ENCODE peak calls at places on chromosomes 7 and 10, in four cellular contexts. I is HepG2, P is transverse colon, C is sigmoid colon. G is an unnamed sample.

GRCh38 chr7:115683093-115683492 is 347.5 kb downstream of the TFEC start:
- DNase-seq in I (no peak), P (peak; percentile 30), C (no peak), G (no peak)

GRCh38 chr7:33745934-33746333 is 159.4 kb upstream of the BMPER start:
- DNase-seq in I (no peak), P (no peak), C (no peak), G (no peak)

GRCh38 chr7:155009570-155010157 is 6.7 kb upstream of the PAXIP1 start:
- DNase-seq in I (peak; percentile 18), P (no peak), C (no peak), G (no peak)

GRCh38 chr7:500521-501420 is 18.9 kb downstream of the PDGFA start:
- DNase-seq in I (no peak), P (no peak), C (peak; percentile 61), G (no peak)

GRCh38 chr7:27073066-27073465 is 22.7 kb downstream of the HOXA1 start:
- DNase-seq in I (no peak), P (no peak), C (no peak), G (no peak)

GRCh38 chr10:49550563-49550962 is 11.6 kb upstream of the ERCC6 start:
- DNase-seq in I (no peak), P (no peak), C (no peak), G (no peak)

GRCh38 chr7:159012353-159013069 is 132.2 kb downstream of the VIPR2 start:
- DNase-seq in I (no peak), P (peak; percentile 57), C (peak; percentile 93), G (peak; percentile 93)

GRCh38 chr7:20064974-20065862 is 152.0 kb downstream of the MACC1 start:
- DNase-seq in I (no peak), P (no peak), C (no peak), G (no peak)

GRCh38 chr10:92014620-92015019 is 91.0 kb downstream of the BTAF1 start:
- DNase-seq in I (no peak), P (no peak), C (no peak), G (no peak)

GRCh38 chr7:55150166-55150565 is 131.3 kb downstream of the EGFR start:
- DNase-seq in I (no peak), P (no peak), C (no peak), G (no peak)

GRCh38 chr7:55154096-55154495 is 135.3 kb downstream of the EGFR start:
- DNase-seq in I (no peak), P (no peak), C (no peak), G (no peak)

GRCh38 chr7:55155351-55156117 is 136.7 kb downstream of the EGFR start:
- DNase-seq in I (no peak), P (no peak), C (no peak), G (no peak)

GRCh38 chr7:55150709-55151108 is 131.9 kb downstream of the EGFR start:
- DNase-seq in I (no peak), P (no peak), C (no peak), G (no peak)

GRCh38 chr7:55152490-55152889 is 133.7 kb downstream of the EGFR start:
- DNase-seq in I (no peak), P (no peak), C (no peak), G (no peak)
- TF ChIP-seq POLR2A in I (no peak), P (no peak), C (no peak), G (no peak)

DNA sequence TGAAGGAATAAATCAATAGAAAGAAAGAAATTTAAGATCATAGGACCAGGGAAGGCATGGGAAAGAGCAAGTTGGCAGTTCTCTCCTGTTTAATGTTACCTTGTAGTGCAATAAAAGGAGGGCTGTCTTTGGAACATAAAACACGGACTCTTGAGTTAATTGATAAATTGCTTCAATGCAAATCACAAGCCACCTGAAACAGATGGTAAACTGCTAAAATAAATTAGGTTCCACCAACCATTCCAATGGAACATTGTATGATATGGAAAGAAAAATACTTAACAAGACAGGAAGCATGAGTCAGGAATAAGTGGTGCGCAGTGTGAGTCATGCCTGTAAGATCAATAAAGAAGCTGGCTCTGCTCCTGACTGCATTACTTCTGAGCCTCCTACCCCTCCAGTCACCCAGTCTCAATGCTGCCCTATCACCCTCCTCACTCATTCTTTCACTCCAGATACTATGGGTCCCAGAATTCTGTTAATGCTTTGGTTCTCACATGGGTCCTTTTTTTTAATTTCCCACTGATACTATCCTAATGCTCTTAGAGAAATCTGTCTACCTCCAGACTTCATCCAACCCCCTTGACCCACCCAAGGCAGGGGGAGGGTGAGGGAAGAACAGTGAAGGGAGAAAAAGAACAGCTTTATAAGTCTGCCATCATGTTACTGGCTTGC is 78.9 kb downstream of the LRRC17 start:
- DNase-seq in I (peak; percentile 71), P (peak; percentile 47), C (no peak), G (peak; percentile 64)
- TF ChIP-seq POLR2AphosphoS5 in I (no peak), P (peak; percentile 59), C (peak; percentile 54), G (peak; percentile 78)

DNA sequence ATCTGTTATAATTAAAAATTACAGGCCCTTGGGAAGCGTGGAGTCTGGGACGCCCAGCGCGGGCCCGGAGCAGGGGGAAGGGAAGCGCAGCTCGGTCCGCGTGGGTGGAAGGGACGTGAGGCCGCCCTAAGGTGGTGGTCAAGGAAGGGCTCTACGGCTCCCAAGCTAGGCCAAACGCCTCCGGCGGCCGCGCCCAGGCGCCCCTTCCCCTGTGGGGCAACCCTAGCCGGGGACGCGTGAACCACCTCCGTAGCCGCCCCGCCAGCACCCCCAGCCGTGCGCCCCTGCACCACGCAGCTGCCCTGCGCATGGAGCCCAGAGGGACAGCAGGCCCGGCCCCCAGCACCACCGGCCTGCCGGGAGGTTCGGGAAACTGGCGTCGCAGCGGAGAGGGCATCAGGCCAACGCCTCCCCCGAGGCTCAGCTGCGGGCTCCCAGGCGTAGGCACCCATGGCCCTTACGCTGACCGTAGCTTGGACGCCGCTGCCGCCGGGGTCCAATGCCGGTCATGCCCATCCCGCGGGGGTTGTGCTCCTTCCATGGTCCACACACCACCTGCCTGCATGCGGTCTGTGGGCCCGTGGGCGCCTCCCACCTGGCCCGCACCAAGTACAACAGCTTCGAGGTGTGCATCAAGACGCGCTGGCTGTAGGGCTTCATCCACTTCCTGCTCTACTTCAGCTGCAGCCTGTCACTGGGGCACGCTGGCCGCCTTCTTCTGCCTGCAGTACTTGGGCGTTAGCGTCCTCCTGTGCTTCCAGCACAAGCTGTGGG is 166.7 kb downstream of the SEPTIN7 start:
- DNase-seq in I (no peak), P (no peak), C (no peak), G (no peak)
- H3K4me3 ChIP-seq in I (no peak overlapping the region), P (no peak overlapping the region), C (no peak overlapping the region), G (no peak overlapping the region)

GRCh38 chr7:74141705-74142104 is 32.5 kb upstream of the EIF4H start:
- DNase-seq in I (no peak), P (no peak), C (no peak), G (no peak)
- TF ChIP-seq POLR2A in I (no peak), P (no peak), C (no peak), G (no peak)

DNA sequence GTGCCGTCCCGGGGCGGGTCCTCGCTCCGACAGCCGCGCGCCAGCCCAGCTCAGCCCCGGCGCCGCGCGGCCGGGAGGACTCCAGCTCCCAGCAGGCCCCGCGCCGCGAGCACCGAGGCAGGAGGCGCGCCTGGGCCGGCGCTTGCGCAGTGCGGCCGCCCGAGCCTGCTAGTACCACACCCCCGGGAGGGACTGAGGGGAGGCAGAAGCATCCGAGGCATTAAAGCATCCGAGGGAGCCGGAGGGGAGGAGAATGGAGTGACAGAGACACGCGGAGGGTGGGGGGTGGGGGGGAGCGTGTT is at the start of gene GRK5:
- DNase-seq in I (peak; percentile 90), P (peak; percentile 95), C (peak; percentile 98), G (peak; percentile 90)
- TF ChIP-seq POLR2AphosphoS5 in I (peak; percentile 62), P (peak; percentile 84), C (peak; percentile 92), G (peak; percentile 74)

DNA sequence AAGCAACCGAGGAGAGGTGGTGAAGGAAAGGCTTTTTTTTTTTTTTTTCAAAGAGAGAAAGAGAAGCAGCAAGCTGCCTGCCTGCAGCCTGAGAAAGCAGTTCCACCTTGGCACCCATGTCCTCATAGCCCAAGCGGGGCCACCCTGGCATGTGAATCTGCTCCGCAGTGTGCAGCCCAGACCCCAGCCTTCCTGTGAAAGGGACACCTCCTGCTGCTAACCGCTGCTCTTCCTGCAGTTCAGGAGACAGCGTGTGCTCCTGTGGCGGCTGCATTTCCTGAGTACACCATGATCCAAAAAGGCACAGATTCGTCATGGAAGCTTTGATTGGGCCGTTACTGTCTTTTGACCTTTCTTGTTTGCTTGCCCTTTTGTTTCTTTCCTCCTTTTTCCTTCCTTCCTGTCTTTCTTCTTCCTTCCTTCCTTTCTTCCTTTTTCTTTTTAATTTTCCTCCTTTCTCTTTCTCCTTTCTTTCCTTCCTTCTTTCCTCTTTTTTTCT is 38.1 kb downstream of the IKZF1 start:
- DNase-seq in I (no peak), P (peak; percentile 58), C (peak; percentile 55), G (no peak)
- H3K4me3 ChIP-seq in I (no peak overlapping the region), P (no peak overlapping the region), C (no peak overlapping the region), G (no peak overlapping the region)

GRCh38 chr10:22714524-22715289 is at the start of gene PIP4K2A:
- DNase-seq in I (peak; percentile 25), P (peak; percentile 82), C (peak; percentile 84), G (peak; percentile 55)
- TF ChIP-seq POLR2A in I (no peak), P (no peak), C (no peak), G (no peak)

G was measured in prostate gland.